ENCODE peak calls at places on chromosomes 16 and 17, in seven cellular contexts. U is CD4-positive, alpha-beta T cell; V is RWPE1; Y is H9; N is fibroblast of mammary gland; W is nephron progenitor cell; O is MCF 10A. Q is an unnamed sample.

GRCh38 chr16:81076566-81077076 is 417 bp downstream of the C16orf46 start:
- DNase-seq in U (peak), Y (peak), W (peak), N (peak), V (peak), O (peak), Q (peak)

GRCh38 chr16:11149011-11149616 is 106.9 kb downstream of the SOCS1 start:
- DNase-seq in N (peak), W (no peak), O (no peak), V (no peak), U (no peak), Y (no peak), Q (no peak)

GRCh38 chr17:8004899-8005298 is 2.5 kb downstream of the GUCY2D start:
- DNase-seq in U (no peak), V (peak), O (peak), Y (no peak), N (peak), W (no peak), Q (no peak)

GRCh38 chr16:13453325-13453724 is 466.6 kb upstream of the ERCC4 start:
- DNase-seq in V (peak), O (peak), W (no peak), Y (no peak), N (peak), U (no peak), Q (no peak)

GRCh38 chr16:27402964-27403600 is 1.1 kb downstream of the IL21R start:
- DNase-seq in W (no peak), U (no peak), O (no peak), V (no peak), N (no peak), Y (no peak), Q (no peak)

GRCh38 chr17:68152161-68152571 is 95.7 kb upstream of the AMZ2 start:
- DNase-seq in O (no peak), U (no peak), V (no peak), W (no peak), N (no peak), Y (no peak), Q (no peak)

GRCh38 chr17:61396586-61397085 is 3.0 kb upstream of the TBX2 start:
- DNase-seq in O (no peak), V (no peak), N (no peak), W (no peak), U (no peak), Y (no peak), Q (peak)

GRCh38 chr16:70342016-70342415 is 4.7 kb upstream of the DDX19A start:
- DNase-seq in W (no peak), N (no peak), V (no peak), O (no peak), Y (no peak), U (no peak), Q (peak)

GRCh38 chr16:88658714-88659113 is 4.2 kb downstream of the MVD start:
- DNase-seq in U (no peak), Y (no peak), O (no peak), V (no peak), N (no peak), W (no peak), Q (no peak)

GRCh38 chr17:5883775-5884665 is 186.2 kb upstream of the WSCD1 start:
- DNase-seq in N (no peak), Y (peak), U (no peak), V (no peak), O (no peak), W (no peak), Q (no peak)

GRCh38 chr17:2067048-2067452 is 12.1 kb downstream of the HIC1 start:
- DNase-seq in Y (no peak), W (no peak), N (no peak), V (no peak), O (no peak), U (no peak), Q (no peak)

GRCh38 chr17:48915459-48916282 is 7.5 kb downstream of the UBE2Z start:
- DNase-seq in U (no peak), O (peak), W (no peak), Y (no peak), V (peak), N (peak), Q (no peak)

GRCh38 chr17:62017912-62018311 is 47.2 kb downstream of the MED13 start:
- DNase-seq in N (peak), O (no peak), W (no peak), V (no peak), U (no peak), Y (no peak), Q (no peak)

GRCh38 chr17:50466371-50467113 is 2.1 kb downstream of the CHAD start:
- DNase-seq in O (no peak), W (no peak), V (no peak), N (no peak), Y (no peak), U (no peak), Q (no peak)

GRCh38 chr17:82668631-82669099 is 20.4 kb upstream of the WDR45B start:
- DNase-seq in V (peak), Y (peak), W (peak), U (peak), O (peak), N (peak), Q (peak)

GRCh38 chr17:50570516-50570915 is 10.0 kb downstream of the CACNA1G start:
- DNase-seq in N (no peak), U (no peak), Y (no peak), V (no peak), O (no peak), W (no peak), Q (no peak)

GRCh38 chr16:66512589-66513404 is 37.1 kb downstream of the TK2 start:
- DNase-seq in W (no peak), Y (no peak), N (peak), U (no peak), V (no peak), O (peak), Q (peak)

GRCh38 chr17:34437188-34437587 is 74.2 kb upstream of the CCL1 start:
- DNase-seq in V (no peak), W (no peak), O (no peak), N (no peak), U (no peak), Y (no peak), Q (no peak)

GRCh38 chr16:2852731-2853507 is 5.1 kb downstream of the PRSS22 start:
- DNase-seq in Y (no peak), N (no peak), W (no peak), U (no peak), O (no peak), V (no peak), Q (no peak)

GRCh38 chr16:23509763-23510153 is 536 bp downstream of the GGA2 start:
- DNase-seq in V (peak), N (peak), Y (no peak), U (peak), W (peak), O (no peak), Q (peak)

GRCh38 chr16:89285381-89285780 is 67.9 kb downstream of the ZNF778 start:
- DNase-seq in Y (no peak), W (no peak), O (no peak), V (no peak), N (no peak), U (no peak), Q (no peak)

GRCh38 chr17:78823282-78824046 is 17.1 kb downstream of the USP36 start:
- DNase-seq in U (no peak), N (no peak), V (no peak), Y (no peak), O (no peak), W (no peak), Q (no peak)
- TF ChIP-seq CTCF in U (no peak), N (peak), V (no peak), Y (peak), O (no peak), W (no peak), Q (no peak)

GRCh38 chr17:45656527-45657181 is 127.5 kb upstream of the CRHR1 start:
- DNase-seq in N (no peak), O (no peak), V (no peak), W (no peak), U (no peak), Y (no peak), Q (no peak)

GRCh38 chr17:45649796-45650195 is 134.3 kb upstream of the CRHR1 start:
- DNase-seq in U (no peak), O (no peak), N (no peak), V (no peak), Y (no peak), W (no peak), Q (no peak)

GRCh38 chr17:45650601-45651000 is 133.5 kb upstream of the CRHR1 start:
- DNase-seq in W (no peak), Y (no peak), U (no peak), V (no peak), N (no peak), O (no peak), Q (no peak)

GRCh38 chr17:45651145-45651713 is 132.9 kb upstream of the CRHR1 start:
- DNase-seq in V (no peak), U (no peak), N (no peak), W (no peak), Y (no peak), O (no peak), Q (no peak)

GRCh38 chr17:45653616-45654015 is 130.5 kb upstream of the CRHR1 start:
- DNase-seq in W (no peak), V (no peak), Y (no peak), N (no peak), O (no peak), U (no peak), Q (no peak)
- TF ChIP-seq CTCF in W (no peak), V (no peak), Y (no peak), N (no peak), O (no peak), U (no peak), Q (no peak)

DNA sequence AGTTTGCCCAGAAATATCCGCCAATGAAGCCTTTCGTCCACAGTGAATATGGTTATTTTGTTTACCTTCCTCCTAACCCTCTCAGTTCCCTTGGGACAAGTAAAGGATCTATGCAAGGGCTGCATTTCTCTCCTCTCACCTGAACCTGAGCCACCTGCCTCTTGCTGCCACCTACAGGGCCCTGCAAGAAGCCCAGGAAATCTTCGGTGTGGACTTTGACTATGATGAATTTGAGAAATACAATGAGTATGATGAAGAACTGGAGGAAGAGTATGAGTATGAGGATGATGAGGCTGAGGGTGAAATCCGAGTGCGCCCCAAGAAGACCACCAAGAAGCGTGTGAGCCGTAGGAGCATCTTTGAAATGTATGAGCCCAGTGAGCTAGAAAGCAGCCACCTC is 14.0 kb downstream of the SUPT6H start:
- DNase-seq in N (no peak), O (peak), W (no peak), U (no peak), Y (no peak), V (peak), Q (no peak)
- TF ChIP-seq CTCF in N (no peak), O (no peak), W (no peak), U (no peak), Y (peak), V (peak), Q (no peak)

DNA sequence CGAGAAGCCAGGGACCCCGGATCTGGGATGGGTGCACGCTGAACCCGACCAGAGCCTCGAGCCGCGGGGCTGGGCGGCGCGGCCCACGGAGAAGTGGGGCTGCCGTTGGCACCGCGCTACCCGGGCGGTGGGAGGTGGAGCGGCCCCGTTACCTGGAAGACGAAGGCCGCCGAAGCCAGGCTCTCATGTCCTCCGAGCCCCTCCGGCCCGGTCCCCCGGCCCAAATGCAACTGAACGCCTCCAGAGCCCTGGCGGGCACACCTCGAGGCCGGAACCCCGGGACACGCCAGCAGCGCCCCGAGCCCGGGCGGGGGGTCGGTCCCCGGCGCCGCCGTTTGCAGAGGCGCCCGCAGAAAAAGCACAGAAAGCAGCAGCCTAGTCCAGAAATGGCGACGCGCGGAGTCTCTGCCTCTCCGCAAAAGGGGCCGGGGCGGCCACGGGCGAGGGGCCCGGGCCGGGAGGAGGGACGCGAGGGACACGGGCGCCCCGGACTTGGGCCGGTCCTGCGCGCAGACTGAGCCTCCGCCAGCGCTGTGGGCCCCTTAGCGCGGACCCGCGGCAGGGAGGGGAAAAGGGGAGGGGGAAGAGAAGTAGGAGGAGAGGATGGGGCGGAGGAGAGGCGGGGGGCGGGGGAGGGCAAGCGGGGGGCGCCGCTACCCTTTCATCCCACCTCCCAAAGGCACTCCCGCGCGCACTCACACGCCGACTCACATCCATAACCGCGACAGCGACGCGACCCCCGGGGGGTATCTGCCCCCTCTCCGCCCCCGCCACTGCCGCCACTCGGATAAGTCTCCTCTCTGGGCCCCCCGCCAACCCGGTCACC is 1.4 kb downstream of the AXIN2 start:
- DNase-seq in W (peak), O (no peak), N (no peak), Y (peak), V (no peak), U (no peak), Q (peak)
- TF ChIP-seq CTCF in W (no peak), O (no peak), N (no peak), Y (no peak), V (no peak), U (no peak), Q (no peak)

GRCh38 chr16:1073566-1074378 is 1.2 kb downstream of the SSTR5 start:
- DNase-seq in Y (peak), W (no peak), O (no peak), V (no peak), N (no peak), U (no peak), Q (peak)
- TF ChIP-seq CTCF in Y (peak), W (peak), O (peak), V (peak), N (no peak), U (no peak), Q (no peak)

DNA sequence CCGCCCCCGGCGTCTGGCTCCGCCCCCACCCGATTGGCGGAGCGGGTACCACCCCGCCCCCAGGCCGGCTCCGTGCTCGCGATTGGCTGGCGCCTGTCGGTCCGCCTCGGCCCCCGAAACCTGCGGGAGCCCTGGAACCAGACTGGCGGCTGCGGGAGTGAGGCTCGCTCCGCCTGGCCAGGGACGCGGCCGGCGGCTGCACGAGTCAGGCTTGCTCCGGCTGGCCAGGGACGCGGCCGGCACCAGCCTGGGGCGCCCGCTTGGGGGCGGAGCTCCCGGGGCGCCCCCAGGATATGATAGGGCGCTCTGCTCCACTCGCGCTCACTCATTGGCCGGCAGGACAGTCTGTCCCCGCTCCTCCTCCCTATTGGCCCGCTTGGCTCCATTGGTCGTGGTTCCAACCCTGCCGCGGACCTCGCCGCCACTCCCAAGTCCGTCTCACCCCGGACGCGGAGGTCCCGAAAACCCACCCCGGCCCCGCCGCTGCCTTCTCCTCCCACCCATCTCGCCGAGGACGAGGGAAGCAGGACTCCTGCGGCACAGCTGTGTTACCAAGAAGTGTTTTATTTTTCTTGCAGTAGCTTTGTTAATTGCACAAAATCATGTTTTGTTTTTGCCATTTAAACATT is 340 bp upstream of the ROGDI start:
- DNase-seq in V (peak), Y (peak), U (peak), O (peak), W (peak), N (peak), Q (peak)
- TF ChIP-seq CTCF in V (no peak), Y (no peak), U (no peak), O (no peak), W (no peak), N (no peak), Q (peak)

GRCh38 chr16:79770244-79771064 is 169.9 kb upstream of the MAF start:
- DNase-seq in N (peak), O (peak), U (peak), V (peak), Y (peak), W (peak), Q (peak)

GRCh38 chr16:79769320-79770243 is 169.0 kb upstream of the MAF start:
- DNase-seq in U (no peak), N (no peak), O (no peak), Y (no peak), V (no peak), W (no peak), Q (no peak)

GRCh38 chr16:79764415-79765149 is 164.0 kb upstream of the MAF start:
- DNase-seq in V (no peak), N (no peak), W (no peak), Y (no peak), U (no peak), O (no peak), Q (no peak)

GRCh38 chr16:79768594-79768993 is 168.1 kb upstream of the MAF start:
- DNase-seq in V (no peak), O (no peak), U (no peak), W (no peak), N (no peak), Y (no peak), Q (no peak)

GRCh38 chr16:79767597-79768280 is 167.2 kb upstream of the MAF start:
- DNase-seq in W (no peak), N (peak), O (no peak), Y (no peak), U (no peak), V (no peak), Q (peak)
- TF ChIP-seq CTCF in W (no peak), N (peak), O (no peak), Y (peak), U (no peak), V (no peak), Q (peak)

GRCh38 chr16:86045601-86045971 is 146.6 kb downstream of the IRF8 start:
- DNase-seq in W (no peak), V (no peak), U (no peak), O (no peak), N (no peak), Y (no peak), Q (no peak)

GRCh38 chr16:86044881-86045600 is 146.1 kb downstream of the IRF8 start:
- DNase-seq in Y (no peak), N (no peak), V (no peak), W (no peak), U (peak), O (no peak), Q (no peak)

GRCh38 chr16:86042996-86043725 is 144.2 kb downstream of the IRF8 start:
- DNase-seq in O (no peak), N (no peak), Y (no peak), W (no peak), V (no peak), U (no peak), Q (no peak)

GRCh38 chr16:86046026-86046713 is 147.2 kb downstream of the IRF8 start:
- DNase-seq in N (no peak), V (no peak), O (no peak), W (peak), Y (no peak), U (no peak), Q (no peak)

DNA sequence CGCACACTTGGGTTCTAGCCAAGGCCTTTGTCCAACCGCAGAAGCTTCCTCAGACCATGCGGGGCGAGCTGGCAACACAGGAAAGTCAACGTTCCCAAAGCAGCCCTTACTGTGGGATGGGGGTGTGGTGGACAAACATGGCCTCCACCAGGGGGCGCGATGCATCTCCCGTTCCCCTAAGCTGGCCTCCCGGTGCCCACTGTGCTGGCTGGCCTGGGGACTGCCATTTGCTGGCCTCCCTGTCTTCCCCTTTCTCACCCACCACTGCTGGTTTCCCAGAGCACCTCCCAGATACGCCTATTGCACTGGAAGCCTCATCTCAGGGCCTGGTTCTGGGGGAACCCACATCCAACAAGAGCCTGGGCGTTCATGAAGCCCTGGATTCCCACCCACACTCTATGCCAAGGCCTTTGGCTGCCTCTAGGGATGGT is 145.3 kb downstream of the IRF8 start:
- DNase-seq in N (peak), V (peak), U (peak), W (peak), O (peak), Y (peak), Q (peak)
- TF ChIP-seq CTCF in N (peak), V (peak), U (peak), W (peak), O (peak), Y (peak), Q (peak)

DNA sequence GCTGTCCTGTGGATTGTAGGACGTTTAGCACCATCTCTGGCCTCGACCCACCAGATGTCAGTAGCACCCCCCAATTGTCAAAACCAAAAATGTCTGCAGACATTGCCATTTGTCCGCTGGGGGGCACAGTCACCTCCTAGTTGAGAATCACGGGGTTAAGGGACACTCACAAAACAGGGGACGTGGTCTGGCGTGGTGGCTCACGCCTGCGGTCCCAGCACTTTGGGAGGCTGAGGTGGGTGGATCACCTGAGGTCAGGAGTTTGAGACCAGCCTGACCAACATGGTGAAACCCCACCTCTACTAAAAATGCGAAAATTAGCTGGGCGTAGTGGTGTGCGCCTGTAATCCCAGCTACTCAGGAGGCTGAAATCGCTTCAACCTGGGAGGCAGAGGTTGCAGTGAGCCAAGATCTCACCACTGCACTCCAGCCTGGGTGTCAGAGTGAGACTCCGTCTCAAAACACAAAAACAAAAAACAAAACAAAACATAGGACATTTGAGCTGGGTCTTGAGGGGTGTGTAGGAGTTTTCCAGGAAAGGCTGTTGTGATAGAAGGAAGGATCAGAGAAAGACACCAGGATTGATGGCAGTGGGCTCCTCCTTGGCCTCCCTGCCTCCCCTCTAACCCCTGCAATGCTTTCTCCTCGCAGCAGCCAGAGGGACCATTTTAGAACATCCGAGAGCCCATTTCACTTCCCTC is 171.8 kb upstream of the GSE1 start:
- DNase-seq in V (no peak), O (no peak), U (no peak), W (no peak), N (no peak), Y (no peak), Q (no peak)
- TF ChIP-seq CTCF in V (no peak), O (no peak), U (no peak), W (no peak), N (no peak), Y (peak), Q (no peak)

Q was measured in cardiac muscle cell.